ENCODE peak calls at places on chromosomes 7 and 10, in four cellular contexts. One of them, this sample, is unnamed.

GRCh38 chr7:45456747-45457146 is 117.4 kb upstream of the ADCY1 start:
- DNase-seq in A549: no peak
- DNase-seq in HepG2: no peak
- DNase-seq in H1: no peak
- DNase-seq in this sample: no peak

GRCh38 chr7:44313621-44314031 is 11.8 kb downstream of the CAMK2B start:
- DNase-seq in A549: no peak
- DNase-seq in HepG2: no peak
- DNase-seq in H1: no peak
- DNase-seq in this sample: no peak

GRCh38 chr7:96380111-96380512 is 58.2 kb upstream of the SLC25A13 start:
- DNase-seq in A549: no peak
- DNase-seq in HepG2: no peak
- DNase-seq in H1: no peak
- DNase-seq in this sample: no peak

GRCh38 chr7:25495342-25495855 is 267.1 kb upstream of the NPVF start:
- DNase-seq in A549: no peak
- DNase-seq in HepG2: no peak
- DNase-seq in H1: no peak
- DNase-seq in this sample: peak

GRCh38 chr10:100656479-100656878 is 88.9 kb upstream of the PAX2 start:
- DNase-seq in A549: no peak
- DNase-seq in HepG2: no peak
- DNase-seq in H1: no peak
- DNase-seq in this sample: no peak

GRCh38 chr7:134782121-134782623 is 2.7 kb downstream of the CALD1 start:
- DNase-seq in A549: no peak
- DNase-seq in HepG2: no peak
- DNase-seq in H1: no peak
- DNase-seq in this sample: no peak

GRCh38 chr10:99945286-99945685 is 64.5 kb downstream of the DNMBP start:
- DNase-seq in A549: peak
- DNase-seq in HepG2: no peak
- DNase-seq in H1: no peak
- DNase-seq in this sample: no peak

GRCh38 chr10:43689618-43689954 is 40.9 kb upstream of the ZNF32 start:
- DNase-seq in A549: peak
- DNase-seq in HepG2: no peak
- DNase-seq in H1: no peak
- DNase-seq in this sample: peak

GRCh38 chr7:157674027-157674714 is 337.4 kb downstream of the DNAJB6 start:
- DNase-seq in A549: no peak
- DNase-seq in HepG2: no peak
- DNase-seq in H1: no peak
- DNase-seq in this sample: no peak

GRCh38 chr7:1667566-1668485 is 2.3 kb upstream of the ELFN1 start:
- DNase-seq in A549: no peak
- DNase-seq in HepG2: no peak
- DNase-seq in H1: no peak
- DNase-seq in this sample: no peak

GRCh38 chr7:151080091-151080521 is 503 bp downstream of the FASTK start:
- DNase-seq in A549: peak
- DNase-seq in HepG2: no peak
- DNase-seq in H1: no peak
- DNase-seq in this sample: peak

GRCh38 chr10:69904533-69904932 is 102.8 kb downstream of the COL13A1 start:
- DNase-seq in A549: no peak
- DNase-seq in HepG2: no peak
- DNase-seq in H1: no peak
- DNase-seq in this sample: no peak

GRCh38 chr7:140317597-140317996 is 80.7 kb downstream of the SLC37A3 start:
- DNase-seq in A549: no peak
- DNase-seq in HepG2: no peak
- DNase-seq in H1: no peak
- DNase-seq in this sample: peak

GRCh38 chr10:50369931-50370330 is 118.6 kb upstream of the ASAH2 start:
- DNase-seq in A549: no peak
- DNase-seq in HepG2: no peak
- DNase-seq in H1: no peak
- DNase-seq in this sample: no peak

GRCh38 chr7:151110941-151111645 is 24.8 kb downstream of the AGAP3 start:
- DNase-seq in A549: peak
- DNase-seq in HepG2: peak
- DNase-seq in H1: no peak
- DNase-seq in this sample: peak

GRCh38 chr7:79820387-79820786 is 314.2 kb upstream of the GNAI1 start:
- DNase-seq in A549: no peak
- DNase-seq in HepG2: no peak
- DNase-seq in H1: no peak
- DNase-seq in this sample: no peak

GRCh38 chr7:129213828-129214227 is 11.0 kb upstream of the AHCYL2 start:
- DNase-seq in A549: peak
- DNase-seq in HepG2: peak
- DNase-seq in H1: peak
- DNase-seq in this sample: peak

GRCh38 chr10:26269754-26270153 is 53.2 kb downstream of the GAD2 start:
- DNase-seq in A549: peak
- DNase-seq in HepG2: peak
- DNase-seq in H1: no peak
- DNase-seq in this sample: no peak

GRCh38 chr7:2713370-2713769 is 25.4 kb downstream of the AMZ1 start:
- DNase-seq in A549: no peak
- DNase-seq in HepG2: no peak
- DNase-seq in H1: no peak
- DNase-seq in this sample: no peak

GRCh38 chr7:113521468-113521867 is 397.3 kb downstream of the PPP1R3A start:
- DNase-seq in A549: no peak
- DNase-seq in HepG2: no peak
- DNase-seq in H1: no peak
- DNase-seq in this sample: no peak

GRCh38 chr7:151251926-151252835 is 3.7 kb upstream of the SMARCD3 start:
- DNase-seq in A549: peak
- DNase-seq in HepG2: no peak
- DNase-seq in H1: no peak
- DNase-seq in this sample: peak

GRCh38 chr10:31358688-31359330 is 39.8 kb downstream of the ZEB1 start:
- DNase-seq in A549: no peak
- DNase-seq in HepG2: no peak
- DNase-seq in H1: no peak
- DNase-seq in this sample: no peak

GRCh38 chr7:68963547-68963946 is 634.7 kb upstream of the AUTS2 start:
- DNase-seq in A549: peak
- DNase-seq in HepG2: no peak
- DNase-seq in H1: no peak
- DNase-seq in this sample: no peak

GRCh38 chr7:112266595-112267270 is 60.2 kb downstream of the ZNF277 start:
- DNase-seq in A549: no peak
- DNase-seq in HepG2: no peak
- DNase-seq in H1: no peak
- DNase-seq in this sample: no peak

GRCh38 chr10:772227-772637 is 82.8 kb upstream of the DIP2C start:
- DNase-seq in A549: no peak
- DNase-seq in HepG2: no peak
- DNase-seq in H1: no peak
- DNase-seq in this sample: no peak

GRCh38 chr7:72924417-72924747 is 513 bp upstream of the POM121 start:
- DNase-seq in A549: no peak
- DNase-seq in HepG2: no peak
- DNase-seq in H1: no peak
- DNase-seq in this sample: no peak

GRCh38 chr7:27128034-27128433 is 2.5 kb downstream of the HOXA4 start:
- DNase-seq in A549: no peak
- DNase-seq in HepG2: no peak
- DNase-seq in H1: no peak
- DNase-seq in this sample: no peak

DNA sequence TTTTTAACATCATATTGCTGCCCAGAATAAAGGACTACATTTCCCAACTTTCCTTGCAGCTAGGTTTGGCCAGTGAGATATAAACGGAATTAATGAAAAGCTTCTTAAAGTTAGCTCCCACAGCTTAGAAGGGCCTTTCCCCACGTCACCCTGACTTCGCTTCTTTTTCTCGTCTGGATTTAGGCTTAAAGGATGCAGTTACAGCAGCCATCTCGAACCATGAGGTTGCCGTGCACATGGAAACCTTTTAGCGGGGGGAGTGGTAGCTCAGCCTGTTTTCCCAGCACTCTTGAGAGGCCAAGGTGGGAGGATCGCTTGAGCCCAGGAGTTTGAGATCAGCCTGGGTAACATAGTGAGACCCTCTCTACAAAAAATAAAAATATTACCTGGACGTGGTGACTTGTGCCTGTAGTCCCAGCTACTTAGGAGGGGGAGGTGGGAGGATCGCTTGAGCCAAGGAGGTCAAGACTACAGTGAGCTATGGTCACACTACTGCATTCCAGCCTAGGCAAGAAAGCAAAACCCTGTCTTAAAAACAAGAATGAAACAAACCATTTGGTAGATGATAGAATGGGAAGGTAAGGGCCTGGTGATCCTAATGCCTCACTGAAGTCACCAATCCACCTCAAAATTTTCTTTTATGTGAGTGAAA is 64.3 kb upstream of the C1GALT1 start:
- DNase-seq in A549: no peak
- DNase-seq in HepG2: no peak
- DNase-seq in H1: no peak
- DNase-seq in this sample: no peak
- TF ChIP-seq PHF8 in A549: no peak
- TF ChIP-seq PHF8 in HepG2: no peak
- TF ChIP-seq PHF8 in H1: no peak
- TF ChIP-seq PHF8 in this sample: no peak

GRCh38 chr7:7739204-7739603 is 20.8 kb upstream of the RPA3 start:
- DNase-seq in A549: no peak
- DNase-seq in HepG2: no peak
- DNase-seq in H1: no peak
- DNase-seq in this sample: no peak
- TF ChIP-seq EP300 in A549: no peak
- TF ChIP-seq EP300 in HepG2: no peak
- TF ChIP-seq EP300 in H1: no peak
- TF ChIP-seq EP300 in this sample: no peak

GRCh38 chr7:18689535-18689934 is 194.0 kb downstream of the HDAC9 start:
- DNase-seq in A549: no peak
- DNase-seq in HepG2: no peak
- DNase-seq in H1: no peak
- DNase-seq in this sample: no peak

GRCh38 chr7:18693826-18694225 is 198.3 kb downstream of the HDAC9 start:
- DNase-seq in A549: no peak
- DNase-seq in HepG2: no peak
- DNase-seq in H1: no peak
- DNase-seq in this sample: no peak

GRCh38 chr7:18694911-18695310 is 199.4 kb downstream of the HDAC9 start:
- DNase-seq in A549: no peak
- DNase-seq in HepG2: no peak
- DNase-seq in H1: no peak
- DNase-seq in this sample: no peak

GRCh38 chr7:18694484-18694883 is 198.9 kb downstream of the HDAC9 start:
- DNase-seq in A549: no peak
- DNase-seq in HepG2: no peak
- DNase-seq in H1: no peak
- DNase-seq in this sample: no peak

DNA sequence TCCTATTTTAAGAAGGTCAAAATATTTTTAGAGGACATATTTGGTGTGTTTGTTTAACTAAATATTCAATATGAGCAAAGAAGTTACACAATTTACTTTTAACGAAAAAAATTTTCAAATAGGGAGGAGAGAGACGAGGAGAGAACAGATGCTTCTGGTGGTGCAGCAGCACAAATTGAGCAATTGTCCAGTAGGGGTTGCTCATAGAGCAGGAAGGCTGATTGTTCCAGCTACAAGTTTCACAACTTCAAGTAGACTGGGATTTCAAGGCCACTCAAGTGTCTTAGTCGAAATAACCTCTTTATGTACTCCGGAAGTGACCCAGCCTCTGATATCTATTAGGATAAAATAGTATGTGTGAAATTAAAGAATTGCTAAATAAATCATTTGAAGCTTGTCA is 197.9 kb downstream of the HDAC9 start:
- DNase-seq in A549: peak
- DNase-seq in HepG2: no peak
- DNase-seq in H1: no peak
- DNase-seq in this sample: no peak
- TF ChIP-seq PHF8 in A549: no peak
- TF ChIP-seq PHF8 in HepG2: no peak
- TF ChIP-seq PHF8 in H1: no peak
- TF ChIP-seq PHF8 in this sample: no peak

GRCh38 chr7:18040196-18040595 is 12.6 kb upstream of the PRPS1L1 start:
- DNase-seq in A549: no peak
- DNase-seq in HepG2: no peak
- DNase-seq in H1: no peak
- DNase-seq in this sample: no peak
- TF ChIP-seq EP300 in A549: no peak
- TF ChIP-seq EP300 in HepG2: no peak
- TF ChIP-seq EP300 in H1: no peak
- TF ChIP-seq EP300 in this sample: no peak

GRCh38 chr7:75735581-75736350 is 3.0 kb downstream of the HIP1 start:
- DNase-seq in A549: no peak
- DNase-seq in HepG2: no peak
- DNase-seq in H1: no peak
- DNase-seq in this sample: peak

GRCh38 chr7:75734586-75735047 is 4.1 kb downstream of the HIP1 start:
- DNase-seq in A549: peak
- DNase-seq in HepG2: peak
- DNase-seq in H1: no peak
- DNase-seq in this sample: peak

GRCh38 chr7:75732764-75733630 is 5.7 kb downstream of the HIP1 start:
- DNase-seq in A549: peak
- DNase-seq in HepG2: no peak
- DNase-seq in H1: no peak
- DNase-seq in this sample: peak

GRCh38 chr7:75737856-75738603 is 711 bp downstream of the HIP1 start:
- DNase-seq in A549: no peak
- DNase-seq in HepG2: no peak
- DNase-seq in H1: no peak
- DNase-seq in this sample: no peak

GRCh38 chr7:75735059-75735458 is 3.7 kb downstream of the HIP1 start:
- DNase-seq in A549: no peak
- DNase-seq in HepG2: no peak
- DNase-seq in H1: no peak
- DNase-seq in this sample: no peak
- TF ChIP-seq PHF8 in A549: no peak
- TF ChIP-seq PHF8 in HepG2: no peak
- TF ChIP-seq PHF8 in H1: no peak
- TF ChIP-seq PHF8 in this sample: no peak